ENCODE peak calls at places on chromosomes 1 and 21, in eight cellular contexts. H, Y, W, U, X, F, B and O are unnamed samples.
A peak's percentile ranks its signal among the peaks of the same experiment; 100 is the strongest.

GRCh38 chr1:223466156-223466555 is 72.9 kb downstream of the CCDC185 start:
- DNase-seq in W (peak; percentile 94), B (no peak), F (no peak), U (no peak), Y (no peak), X (no peak), H (no peak), O (no peak)

GRCh38 chr1:32898958-32899357 is 2.2 kb downstream of the TMEM54 start:
- DNase-seq in Y (no peak), H (no peak), W (no peak), U (no peak), B (no peak), F (no peak), X (no peak), O (no peak)

GRCh38 chr21:27519357-27519756 is 552.5 kb upstream of the ADAMTS5 start:
- DNase-seq in W (no peak), Y (peak; percentile 44), F (peak; percentile 64), U (no peak), X (no peak), H (no peak), B (no peak), O (no peak)

GRCh38 chr1:26472330-26472900 is at the start of gene HMGN2:
- DNase-seq in W (peak; percentile 93), U (peak; percentile 85), F (peak; percentile 49), Y (peak; percentile 63), H (peak; percentile 94), X (peak; percentile 90), B (peak; percentile 89), O (peak; percentile 82)

GRCh38 chr1:121516279-121516967 is 331.6 kb downstream of the SRGAP2C start:
- DNase-seq in B (peak; percentile 32), X (no peak), F (peak; percentile 4), W (no peak), Y (no peak), U (no peak), H (peak; percentile 49), O (no peak)

GRCh38 chr1:44970317-44970716 is 16.1 kb downstream of the EIF2B3 start:
- DNase-seq in U (no peak), W (no peak), Y (no peak), F (peak; percentile 64), X (no peak), H (no peak), B (no peak), O (no peak)

GRCh38 chr1:229887043-229887822 is 179.8 kb upstream of the GALNT2 start:
- DNase-seq in X (no peak), H (no peak), B (no peak), W (peak; percentile 87), F (no peak), U (no peak), Y (no peak), O (no peak)

GRCh38 chr1:212137854-212138253 is 102.3 kb downstream of the DTL start:
- DNase-seq in W (no peak), U (no peak), B (no peak), F (no peak), Y (no peak), X (no peak), H (no peak), O (no peak)

GRCh38 chr1:186390925-186391324 is 15.3 kb downstream of the ODR4 start:
- DNase-seq in B (no peak), X (no peak), H (no peak), Y (no peak), U (no peak), F (no peak), W (no peak), O (no peak)

GRCh38 chr1:210236386-210236839 is 3.8 kb downstream of the SERTAD4 start:
- DNase-seq in U (no peak), B (no peak), F (no peak), Y (no peak), X (no peak), W (no peak), H (no peak), O (no peak)

GRCh38 chr21:39313042-39313456 is 383 bp downstream of the BRWD1 start:
- DNase-seq in X (no peak), B (no peak), Y (no peak), U (no peak), W (peak; percentile 30), F (no peak), H (peak; percentile 28), O (peak; percentile 21)

GRCh38 chr1:235920596-235921375 is 54.1 kb upstream of the LYST start:
- DNase-seq in Y (no peak), F (peak; percentile 60), H (no peak), X (no peak), W (no peak), B (no peak), U (no peak), O (no peak)

GRCh38 chr1:228862542-228863505 is 127.5 kb downstream of the RHOU start:
- DNase-seq in H (no peak), U (no peak), X (no peak), Y (no peak), B (no peak), F (no peak), W (no peak), O (no peak)

GRCh38 chr1:1244192-1244811 is 2.2 kb downstream of the C1QTNF12 start:
- DNase-seq in B (no peak), X (no peak), H (no peak), F (no peak), Y (no peak), U (no peak), W (peak; percentile 43), O (no peak)

GRCh38 chr1:59570524-59570923 is 244.2 kb upstream of the HOOK1 start:
- DNase-seq in B (peak; percentile 49), W (no peak), F (no peak), U (peak; percentile 50), H (peak; percentile 71), Y (no peak), X (no peak), O (no peak)

GRCh38 chr21:45257673-45258341 is 29.9 kb downstream of the POFUT2 start:
- DNase-seq in U (no peak), H (peak; percentile 13), Y (no peak), F (no peak), X (no peak), B (no peak), W (no peak), O (no peak)

GRCh38 chr1:58477390-58477789 is 69.1 kb downstream of the OMA1 start:
- DNase-seq in W (no peak), X (no peak), Y (no peak), F (no peak), B (no peak), U (no peak), H (no peak), O (no peak)

GRCh38 chr1:31509124-31510072 is 66.9 kb upstream of the TINAGL1 start:
- DNase-seq in H (no peak), W (no peak), U (no peak), Y (no peak), F (no peak), X (no peak), B (no peak), O (no peak)

GRCh38 chr1:116365353-116365780 is 7.7 kb upstream of the ATP1A1 start:
- DNase-seq in W (peak; percentile 75), U (no peak), H (no peak), B (no peak), F (no peak), Y (no peak), X (no peak), O (no peak)

GRCh38 chr1:111399792-111400610 is 27.5 kb downstream of the OVGP1 start:
- DNase-seq in Y (peak; percentile 14), H (peak; percentile 67), F (peak; percentile 10), U (peak; percentile 30), X (no peak), W (peak; percentile 49), B (peak; percentile 29), O (no peak)

GRCh38 chr1:198295975-198296374 is 139.2 kb downstream of the NEK7 start:
- DNase-seq in H (no peak), W (no peak), F (no peak), X (no peak), B (no peak), U (no peak), Y (no peak), O (no peak)

GRCh38 chr1:41631971-41632370 is 147.5 kb upstream of the EDN2 start:
- DNase-seq in F (no peak), W (no peak), U (no peak), X (no peak), H (no peak), B (no peak), Y (no peak), O (no peak)

GRCh38 chr1:47931395-47931794 is 65.8 kb downstream of the TRABD2B start:
- DNase-seq in X (no peak), U (peak; percentile 92), F (no peak), B (no peak), W (no peak), H (no peak), Y (no peak), O (no peak)

GRCh38 chr1:153611356-153611755 is 1.6 kb downstream of the S100A16 start:
- DNase-seq in U (no peak), B (no peak), Y (no peak), W (no peak), X (no peak), H (no peak), F (no peak), O (no peak)

GRCh38 chr1:30903343-30904034 is 5.1 kb downstream of the SDC3 start:
- DNase-seq in H (no peak), W (no peak), B (no peak), X (no peak), F (no peak), Y (no peak), U (no peak), O (no peak)

GRCh38 chr1:99445486-99445885 is 181.2 kb downstream of the PLPPR4 start:
- DNase-seq in X (no peak), B (no peak), H (no peak), U (no peak), F (peak; percentile 78), W (no peak), Y (peak; percentile 36), O (no peak)

GRCh38 chr1:58392083-58392482 is 154.4 kb downstream of the OMA1 start:
- DNase-seq in F (no peak), Y (no peak), X (no peak), H (peak; percentile 34), U (no peak), W (no peak), B (peak; percentile 26), O (no peak)

GRCh38 chr1:111801071-111801850 is 45.6 kb downstream of the DDX20 start:
- DNase-seq in H (no peak), W (peak; percentile 88), Y (no peak), F (no peak), B (no peak), U (no peak), X (no peak), O (no peak)